ENCODE peak calls at places on chromosomes 1 and 21, in six cellular contexts. Y, R, D, N, U and C are unnamed samples.
A peak's percentile ranks its signal among the peaks of the same experiment; 100 is the strongest.

GRCh38 chr1:218904401-218904800 is 269.3 kb upstream of the LYPLAL1 start:
- DNase-seq in Y (no peak), R (no peak), D (no peak), N (no peak), U (no peak), C (no peak)

GRCh38 chr1:43199093-43199726 is 27.1 kb downstream of the CFAP57 start:
- DNase-seq in Y (peak; percentile 74), R (no peak), D (no peak), N (no peak), U (no peak), C (no peak)

GRCh38 chr1:18124977-18125376 is 17.4 kb downstream of the IGSF21 start:
- DNase-seq in Y (no peak), R (no peak), D (no peak), N (no peak), U (no peak), C (no peak)

GRCh38 chr1:150322310-150322709 is 977 bp downstream of the PRPF3 start:
- DNase-seq in Y (peak; percentile 12), R (peak; percentile 27), D (no peak), N (no peak), U (no peak), C (no peak)

GRCh38 chr21:41326414-41327080 is 9.9 kb downstream of the FAM3B start:
- DNase-seq in Y (no peak), R (no peak), D (no peak), N (no peak), U (no peak), C (no peak)

GRCh38 chr1:76799700-76800099 is 67.6 kb upstream of the ST6GALNAC5 start:
- DNase-seq in Y (no peak), R (no peak), D (no peak), N (no peak), U (no peak), C (no peak)

GRCh38 chr1:40653851-40654537 is 11.5 kb downstream of the RIMS3 start:
- DNase-seq in Y (no peak), R (no peak), D (no peak), N (peak; percentile 41), U (no peak), C (no peak)

GRCh38 chr21:41425954-41426655 is at the start of gene MX1:
- DNase-seq in Y (no peak), R (no peak), D (peak; percentile 85), N (no peak), U (peak; percentile 36), C (peak; percentile 81)

GRCh38 chr1:241253491-241253890 is 103.5 kb downstream of the RGS7 start:
- DNase-seq in Y (no peak), R (peak; percentile 40), D (no peak), N (no peak), U (peak; percentile 12), C (no peak)
- TF ChIP-seq CTCF in Y (no peak), R (no peak), D (no peak), N (no peak), U (no peak), C (no peak)

GRCh38 chr1:50425376-50426107 is 2.3 kb upstream of the DMRTA2 start:
- DNase-seq in Y (no peak), R (no peak), D (no peak), N (no peak), U (no peak), C (no peak)
- TF ChIP-seq CTCF in Y (no peak), R (peak; percentile 7), D (no peak), N (peak; percentile 26), U (no peak), C (no peak)

DNA sequence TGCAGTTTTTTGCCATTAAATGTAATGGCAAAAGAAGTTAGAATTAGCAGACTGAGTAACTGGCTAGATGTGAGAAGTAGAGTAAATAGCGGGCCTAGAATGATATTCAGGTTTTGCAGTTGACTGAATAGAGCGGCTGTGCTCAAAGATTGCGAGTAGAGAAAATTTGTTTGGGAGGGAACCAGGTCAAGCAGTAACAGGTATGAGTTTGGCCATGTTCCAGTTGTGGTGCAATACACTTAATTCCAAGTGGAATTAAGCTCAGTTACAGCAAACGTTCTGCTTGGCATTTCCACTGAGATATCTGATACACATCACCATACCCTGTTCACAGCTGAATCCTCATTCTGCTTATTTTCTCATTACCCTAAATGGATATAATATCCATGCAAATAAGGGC is 1382.9 kb downstream of the MRPL39 start:
- DNase-seq in Y (peak; percentile 69), R (no peak), D (no peak), N (no peak), U (no peak), C (no peak)
- TF ChIP-seq CTCF in Y (no peak), R (no peak), D (no peak), N (no peak), U (no peak), C (no peak)

GRCh38 chr1:27332536-27333281 is 9.1 kb upstream of the SYTL1 start:
- DNase-seq in Y (no peak), R (no peak), D (no peak), N (peak; percentile 68), U (no peak), C (peak; percentile 47)
- TF ChIP-seq CTCF in Y (peak; percentile 91), R (peak; percentile 90), D (peak; percentile 65), N (peak; percentile 77), U (peak; percentile 61), C (peak; percentile 60)

GRCh38 chr1:201230676-201231075 is 40.1 kb downstream of the IGFN1 start:
- DNase-seq in Y (no peak), R (no peak), D (no peak), N (no peak), U (no peak), C (no peak)

GRCh38 chr1:201226859-201227488 is 36.4 kb downstream of the IGFN1 start:
- DNase-seq in Y (no peak), R (no peak), D (peak; percentile 48), N (no peak), U (no peak), C (no peak)

GRCh38 chr1:201228011-201228983 is 37.7 kb downstream of the IGFN1 start:
- DNase-seq in Y (no peak), R (no peak), D (no peak), N (no peak), U (no peak), C (no peak)

GRCh38 chr1:201229095-201229494 is 38.5 kb downstream of the IGFN1 start:
- DNase-seq in Y (no peak), R (no peak), D (no peak), N (no peak), U (no peak), C (no peak)

DNA sequence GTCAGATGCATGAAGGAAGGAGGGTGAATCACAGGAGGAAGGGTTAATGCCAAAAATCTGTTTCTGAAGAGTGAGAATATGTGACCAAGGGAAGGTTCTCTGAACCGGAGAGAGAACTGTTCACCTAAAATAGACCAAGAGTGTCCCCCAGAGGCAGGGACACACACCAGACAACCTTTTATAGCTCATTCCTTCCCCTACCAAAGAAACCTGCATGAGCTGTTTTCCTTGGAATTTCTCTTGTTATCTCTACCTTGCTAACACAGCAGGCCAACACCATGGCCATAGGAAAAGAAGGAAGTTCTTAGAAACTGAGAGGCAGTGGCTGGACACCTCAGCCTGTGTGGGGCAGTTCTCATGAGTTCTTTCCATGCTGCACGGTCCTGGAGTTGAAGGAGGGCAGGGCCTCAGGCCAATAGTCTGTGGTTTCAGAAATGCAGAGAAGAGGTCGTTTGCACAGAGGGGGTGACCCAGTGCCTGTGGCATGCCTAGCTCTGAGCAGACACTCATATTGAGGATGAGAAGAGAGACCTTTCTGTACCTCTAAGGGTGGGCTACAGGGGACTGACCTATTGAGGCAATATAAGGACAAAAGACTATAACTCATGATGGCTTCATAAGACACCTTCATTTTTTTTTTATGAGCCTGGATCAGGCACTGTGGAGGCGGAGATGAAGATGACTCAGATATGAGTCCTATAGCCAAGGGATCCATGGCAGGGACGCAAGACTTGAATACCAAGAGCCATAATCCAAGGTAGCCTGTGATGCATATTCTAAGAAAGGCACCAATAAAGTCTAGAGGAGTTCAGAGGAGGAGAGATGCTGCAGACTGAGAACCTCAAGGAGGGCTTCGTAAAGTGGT is 39.4 kb downstream of the IGFN1 start:
- DNase-seq in Y (peak; percentile 85), R (peak; percentile 40), D (no peak), N (no peak), U (peak; percentile 68), C (no peak)
- TF ChIP-seq CTCF in Y (no peak), R (peak; percentile 24), D (no peak), N (no peak), U (no peak), C (no peak)

GRCh38 chr1:13450204-13450603 is 40.0 kb downstream of the PRAMEF20 start:
- DNase-seq in Y (peak; percentile 7), R (no peak), D (no peak), N (no peak), U (no peak), C (no peak)

GRCh38 chr1:13456894-13457532 is 46.8 kb downstream of the PRAMEF20 start:
- DNase-seq in Y (no peak), R (no peak), D (no peak), N (no peak), U (no peak), C (no peak)

DNA sequence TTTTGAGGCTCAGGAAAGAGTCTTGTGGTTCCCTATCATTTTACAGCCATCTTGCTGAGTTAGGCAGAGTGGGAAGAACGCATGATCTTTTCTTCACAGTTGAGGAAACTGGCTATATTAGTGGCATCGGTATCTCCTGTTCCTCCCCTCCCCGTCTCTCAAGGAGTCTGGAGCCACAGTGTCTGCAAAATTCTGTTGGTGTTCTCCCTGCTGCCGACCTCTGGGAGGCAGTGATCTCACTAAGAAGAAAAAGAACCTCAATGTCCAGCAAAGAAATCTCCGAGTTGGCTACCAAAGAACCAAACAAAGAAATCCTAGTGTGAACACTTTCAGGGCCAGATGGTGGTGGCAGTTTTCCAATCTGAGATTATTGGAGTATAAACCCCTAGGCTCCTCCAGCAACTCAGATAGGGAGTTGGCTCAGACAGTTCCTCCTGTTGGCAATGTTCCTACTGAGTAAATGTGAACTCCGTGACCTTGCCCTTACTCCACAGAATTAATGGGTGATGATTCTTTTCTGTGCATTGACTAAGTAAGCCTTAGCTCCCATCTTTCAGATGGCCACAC is 41.2 kb downstream of the PRAMEF20 start:
- DNase-seq in Y (no peak), R (no peak), D (no peak), N (no peak), U (no peak), C (no peak)
- TF ChIP-seq CTCF in Y (no peak), R (no peak), D (no peak), N (no peak), U (no peak), C (no peak)

GRCh38 chr21:30842990-30843389 is 13.4 kb upstream of the KRTAP7-1 start:
- DNase-seq in Y (no peak), R (no peak), D (no peak), N (no peak), U (no peak), C (no peak)
- TF ChIP-seq CTCF in Y (no peak), R (no peak), D (no peak), N (peak; percentile 41), U (no peak), C (no peak)

GRCh38 chr1:156775799-156776198 is 8.5 kb downstream of the PRCC start:
- DNase-seq in Y (no peak), R (no peak), D (no peak), N (no peak), U (no peak), C (no peak)

GRCh38 chr1:156768610-156769295 is 1.4 kb downstream of the PRCC start:
- DNase-seq in Y (no peak), R (no peak), D (no peak), N (no peak), U (no peak), C (no peak)

GRCh38 chr1:156773607-156774006 is 6.3 kb downstream of the PRCC start:
- DNase-seq in Y (no peak), R (no peak), D (no peak), N (no peak), U (no peak), C (no peak)

GRCh38 chr1:156772728-156773497 is 5.6 kb downstream of the PRCC start:
- DNase-seq in Y (no peak), R (no peak), D (peak; percentile 46), N (no peak), U (no peak), C (no peak)

GRCh38 chr1:156772222-156772621 is 4.9 kb downstream of the PRCC start:
- DNase-seq in Y (no peak), R (no peak), D (no peak), N (no peak), U (no peak), C (no peak)
- TF ChIP-seq CTCF in Y (no peak), R (no peak), D (no peak), N (peak; percentile 30), U (no peak), C (no peak)